ENCODE peak calls at places on chromosome 14, in ten cellular contexts. X is neural progenitor cell; B is CD8-positive, alpha-beta memory T cell; V is heart right ventricle; G is ovary; I is cardiac muscle cell; E is Panc1; O is A549; Z is lung; Y is adrenal gland. S is an unnamed sample.

GRCh38 chr14:84404246-84404645 is 1125.7 kb upstream of the FLRT2 start:
- DNase-seq in X (no peak), B (no peak), V (no peak), G (no peak), I (no peak), E (no peak), O (no peak), Z (no peak), Y (no peak), S (no peak)

GRCh38 chr14:85087201-85087600 is 442.7 kb upstream of the FLRT2 start:
- DNase-seq in X (no peak), B (no peak), V (no peak), G (no peak), I (no peak), E (no peak), O (no peak), Z (no peak), Y (no peak), S (no peak)

GRCh38 chr14:24935796-24936195 is 114.2 kb downstream of the STXBP6 start:
- DNase-seq in X (no peak), B (no peak), V (no peak), G (no peak), I (no peak), E (no peak), O (no peak), Z (no peak), Y (no peak), S (no peak)

GRCh38 chr14:75630695-75631452 is 29.8 kb downstream of the ERG28 start:
- DNase-seq in X (no peak), B (no peak), V (no peak), G (no peak), I (no peak), E (no peak), O (no peak), Z (no peak), Y (no peak), S (no peak)

GRCh38 chr14:54759982-54760585 is 142.5 kb downstream of the GCH1 start:
- DNase-seq in X (no peak), B (no peak), V (no peak), G (no peak), I (no peak), E (no peak), O (no peak), Z (no peak), Y (no peak), S (no peak)

GRCh38 chr14:103527408-103528157 is 1.4 kb upstream of the TRMT61A start:
- DNase-seq in X (no peak), B (no peak), V (no peak), G (no peak), I (no peak), E (no peak), O (no peak), Z (no peak), Y (no peak), S (no peak)

GRCh38 chr14:98705826-98706225 is 566.2 kb downstream of the BCL11B start:
- DNase-seq in X (no peak), B (no peak), V (no peak), G (no peak), I (no peak), E (no peak), O (no peak), Z (no peak), Y (no peak), S (no peak)

GRCh38 chr14:85131523-85131922 is 398.4 kb upstream of the FLRT2 start:
- DNase-seq in X (peak; percentile 8), B (no peak), V (no peak), G (no peak), I (no peak), E (no peak), O (no peak), Z (no peak), Y (no peak), S (no peak)

GRCh38 chr14:72024043-72024407 is 91.8 kb downstream of the RGS6 start:
- DNase-seq in X (peak; percentile 72), B (peak; percentile 6), V (peak; percentile 14), G (no peak), I (peak; percentile 25), E (peak; percentile 15), O (no peak), Z (no peak), Y (peak; percentile 16), S (peak; percentile 67)

GRCh38 chr14:103232338-103232808 is 101.7 kb upstream of the EIF5 start:
- DNase-seq in X (peak; percentile 38), B (no peak), V (no peak), G (no peak), I (no peak), E (no peak), O (peak; percentile 33), Z (no peak), Y (no peak), S (no peak)

GRCh38 chr14:54329082-54329695 is 67.6 kb upstream of the CDKN3 start:
- DNase-seq in X (peak; percentile 93), B (no peak), V (peak; percentile 47), G (peak; percentile 45), I (peak; percentile 80), E (peak; percentile 22), O (peak; percentile 60), Z (peak; percentile 32), Y (peak; percentile 29), S (peak; percentile 53)

GRCh38 chr14:104975481-104976197 is 2.5 kb downstream of the AHNAK2 start:
- DNase-seq in X (peak; percentile 71), B (no peak), V (no peak), G (peak; percentile 37), I (no peak), E (no peak), O (no peak), Z (no peak), Y (peak; percentile 22), S (no peak)

GRCh38 chr14:105281354-105282097 is 19.3 kb downstream of the BRF1 start:
- DNase-seq in X (peak; percentile 75), B (no peak), V (no peak), G (no peak), I (peak; percentile 77), E (no peak), O (peak; percentile 62), Z (no peak), Y (peak; percentile 49), S (peak; percentile 41)

GRCh38 chr14:69490219-69490918 is 5.8 kb downstream of the PLEKHD1 start:
- DNase-seq in X (no peak), B (no peak), V (no peak), G (no peak), I (no peak), E (no peak), O (no peak), Z (no peak), Y (no peak), S (no peak)

GRCh38 chr14:20618328-20618749 is 23.2 kb downstream of the OR6S1 start:
- DNase-seq in X (no peak), B (no peak), V (no peak), G (no peak), I (no peak), E (no peak), O (no peak), Z (no peak), Y (no peak), S (no peak)

GRCh38 chr14:28307506-28307905 is 459.1 kb upstream of the FOXG1 start:
- DNase-seq in X (no peak), B (no peak), V (no peak), G (no peak), I (no peak), E (no peak), O (no peak), Z (no peak), Y (no peak), S (no peak)

GRCh38 chr14:103354141-103354540 is 20.1 kb downstream of the EIF5 start:
- DNase-seq in X (no peak), B (no peak), V (no peak), G (no peak), I (no peak), E (no peak), O (no peak), Z (no peak), Y (no peak), S (no peak)

GRCh38 chr14:53411110-53411509 is 258.0 kb upstream of the DDHD1 start:
- DNase-seq in X (no peak), B (no peak), V (no peak), G (no peak), I (peak; percentile 28), E (no peak), O (no peak), Z (no peak), Y (no peak), S (no peak)

GRCh38 chr14:23017091-23017490 is 7.1 kb upstream of the C14orf93 start:
- DNase-seq in X (no peak), B (no peak), V (no peak), G (no peak), I (no peak), E (no peak), O (no peak), Z (no peak), Y (no peak), S (no peak)
- H3K27ac ChIP-seq in X (no peak overlapping the region), B (no peak overlapping the region), V (no peak overlapping the region), G (no peak overlapping the region), I (no peak overlapping the region), E (no peak overlapping the region), O (no peak overlapping the region), Z (no peak overlapping the region), Y (no peak overlapping the region), S (no peak overlapping the region)

DNA sequence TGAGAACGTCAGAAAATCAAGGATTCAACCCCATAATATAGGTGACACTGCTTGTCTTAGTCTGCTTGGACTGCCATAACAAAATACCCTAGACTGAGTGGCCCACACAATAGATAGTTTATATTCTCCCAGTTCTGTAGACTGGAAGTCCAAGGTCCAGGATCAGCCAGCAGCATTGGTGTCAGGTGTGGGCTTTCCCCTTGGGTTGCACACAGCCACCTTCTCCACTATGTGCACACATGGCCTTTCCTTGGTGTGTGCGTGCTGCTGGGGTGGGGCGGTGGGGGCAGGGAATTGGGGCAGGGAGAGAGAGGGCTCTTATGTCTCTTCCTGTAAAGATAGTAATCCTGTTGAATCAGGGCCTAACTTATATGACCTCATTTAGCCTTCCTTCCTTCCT is 106.4 kb downstream of the SLC25A47 start:
- DNase-seq in X (no peak), B (no peak), V (no peak), G (no peak), I (no peak), E (no peak), O (no peak), Z (no peak), Y (no peak), S (no peak)
- H3K27ac ChIP-seq in X (no peak overlapping the region), B (no peak overlapping the region), V (no peak overlapping the region), G (no peak overlapping the region), I (no peak overlapping the region), E (no peak overlapping the region), O (no peak overlapping the region), Z (no peak overlapping the region), Y (no peak overlapping the region), S (no peak overlapping the region)

DNA sequence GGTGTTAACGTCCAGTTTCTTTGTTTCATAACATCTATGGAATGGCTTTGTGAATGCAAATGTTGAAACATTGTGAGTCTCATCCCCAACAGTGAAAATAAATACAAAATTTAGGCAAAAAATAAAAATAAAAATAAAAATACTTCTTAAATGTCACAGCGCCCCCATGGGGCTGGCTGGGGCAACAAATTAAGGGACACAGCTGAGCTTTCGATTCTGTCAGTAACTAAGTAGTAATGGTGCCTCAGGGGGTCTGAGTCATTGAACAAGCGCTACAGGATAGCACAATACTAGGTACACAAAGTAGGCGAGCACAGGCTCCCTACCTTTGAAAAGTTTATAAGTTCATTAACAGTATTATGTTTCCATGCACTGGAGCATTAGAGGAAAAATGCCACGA is 667.3 kb downstream of the DIO2 start:
- DNase-seq in X (peak; percentile 68), B (no peak), V (no peak), G (no peak), I (peak; percentile 32), E (no peak), O (peak; percentile 2), Z (no peak), Y (no peak), S (peak; percentile 15)
- H3K27ac ChIP-seq in X (no peak overlapping the region), B (no peak overlapping the region), V (no peak overlapping the region), G (no peak overlapping the region), I (no peak overlapping the region), E (no peak overlapping the region), O (no peak overlapping the region), Z (no peak overlapping the region), Y (no peak overlapping the region), S (no peak overlapping the region)

GRCh38 chr14:46108228-46108627 is 543.4 kb downstream of the RPL10L start:
- DNase-seq in X (no peak), B (no peak), V (no peak), G (no peak), I (no peak), E (no peak), O (no peak), Z (no peak), Y (no peak), S (no peak)
- H3K27ac ChIP-seq in X (no peak overlapping the region), B (no peak overlapping the region), V (no peak overlapping the region), G (no peak overlapping the region), I (no peak overlapping the region), E (no peak overlapping the region), O (no peak overlapping the region), Z (no peak overlapping the region), Y (no peak overlapping the region), S (no peak overlapping the region)

S was measured in testis.